ENCODE peak calls at places on chromosomes 2 and 18, in nine cellular contexts. One of them, this sample, is unnamed.

GRCh38 chr2:223049356-223049755 is 2.6 kb upstream of the KCNE4 start:
- DNase-seq in lower lobe of right lung: no peak
- DNase-seq in NB4: no peak
- DNase-seq in WTC11: no peak
- DNase-seq in heart right ventricle: no peak
- DNase-seq in H1: no peak
- DNase-seq in adrenal gland: no peak
- DNase-seq in pancreas: no peak
- DNase-seq in AG04450: no peak
- DNase-seq in this sample: no peak

GRCh38 chr18:9323750-9324445 is 10.7 kb upstream of the TWSG1 start:
- DNase-seq in lower lobe of right lung: no peak
- DNase-seq in NB4: no peak
- DNase-seq in WTC11: no peak
- DNase-seq in heart right ventricle: no peak
- DNase-seq in H1: no peak
- DNase-seq in adrenal gland: no peak
- DNase-seq in pancreas: no peak
- DNase-seq in AG04450: peak; percentile 69
- DNase-seq in this sample: no peak

GRCh38 chr2:28480403-28481049 is 15.3 kb upstream of the PLB1 start:
- DNase-seq in lower lobe of right lung: no peak
- DNase-seq in NB4: no peak
- DNase-seq in WTC11: no peak
- DNase-seq in heart right ventricle: no peak
- DNase-seq in H1: no peak
- DNase-seq in adrenal gland: no peak
- DNase-seq in pancreas: no peak
- DNase-seq in AG04450: no peak
- DNase-seq in this sample: no peak

GRCh38 chr2:224276251-224276650 is 125.7 kb downstream of the FAM124B start:
- DNase-seq in lower lobe of right lung: no peak
- DNase-seq in NB4: no peak
- DNase-seq in WTC11: no peak
- DNase-seq in heart right ventricle: no peak
- DNase-seq in H1: no peak
- DNase-seq in adrenal gland: no peak
- DNase-seq in pancreas: no peak
- DNase-seq in AG04450: no peak
- DNase-seq in this sample: no peak

GRCh38 chr18:48230459-48231113 is 178.6 kb downstream of the ZBTB7C start:
- DNase-seq in lower lobe of right lung: peak; percentile 79
- DNase-seq in NB4: peak; percentile 78
- DNase-seq in WTC11: peak; percentile 84
- DNase-seq in heart right ventricle: peak; percentile 22
- DNase-seq in H1: peak; percentile 34
- DNase-seq in adrenal gland: peak; percentile 78
- DNase-seq in pancreas: no peak
- DNase-seq in AG04450: peak; percentile 3
- DNase-seq in this sample: peak; percentile 72

GRCh38 chr2:144548532-144549191 is 28.7 kb upstream of the ZEB2 start:
- DNase-seq in lower lobe of right lung: no peak
- DNase-seq in NB4: peak; percentile 80
- DNase-seq in WTC11: no peak
- DNase-seq in heart right ventricle: no peak
- DNase-seq in H1: no peak
- DNase-seq in adrenal gland: no peak
- DNase-seq in pancreas: no peak
- DNase-seq in AG04450: no peak
- DNase-seq in this sample: no peak

GRCh38 chr2:110105608-110106467 is 9.8 kb downstream of the MALL start:
- DNase-seq in lower lobe of right lung: no peak
- DNase-seq in NB4: no peak
- DNase-seq in WTC11: no peak
- DNase-seq in heart right ventricle: no peak
- DNase-seq in H1: no peak
- DNase-seq in adrenal gland: no peak
- DNase-seq in pancreas: no peak
- DNase-seq in AG04450: no peak
- DNase-seq in this sample: no peak

GRCh38 chr2:105114551-105114950 is 76.7 kb downstream of the MRPS9 start:
- DNase-seq in lower lobe of right lung: no peak
- DNase-seq in NB4: peak; percentile 63
- DNase-seq in WTC11: no peak
- DNase-seq in heart right ventricle: no peak
- DNase-seq in H1: no peak
- DNase-seq in adrenal gland: peak; percentile 32
- DNase-seq in pancreas: no peak
- DNase-seq in AG04450: peak; percentile 48
- DNase-seq in this sample: no peak

GRCh38 chr2:65319674-65320041 is 92.0 kb downstream of the ACTR2 start:
- DNase-seq in lower lobe of right lung: no peak
- DNase-seq in NB4: no peak
- DNase-seq in WTC11: no peak
- DNase-seq in heart right ventricle: no peak
- DNase-seq in H1: no peak
- DNase-seq in adrenal gland: no peak
- DNase-seq in pancreas: no peak
- DNase-seq in AG04450: no peak
- DNase-seq in this sample: no peak

GRCh38 chr2:227853765-227854271 is 17.6 kb upstream of the DAW1 start:
- DNase-seq in lower lobe of right lung: no peak
- DNase-seq in NB4: no peak
- DNase-seq in WTC11: no peak
- DNase-seq in heart right ventricle: no peak
- DNase-seq in H1: no peak
- DNase-seq in adrenal gland: no peak
- DNase-seq in pancreas: no peak
- DNase-seq in AG04450: no peak
- DNase-seq in this sample: no peak

GRCh38 chr18:8870528-8870927 is 165.2 kb downstream of the MTCL1 start:
- DNase-seq in lower lobe of right lung: no peak
- DNase-seq in NB4: no peak
- DNase-seq in WTC11: no peak
- DNase-seq in heart right ventricle: no peak
- DNase-seq in H1: no peak
- DNase-seq in adrenal gland: no peak
- DNase-seq in pancreas: no peak
- DNase-seq in AG04450: no peak
- DNase-seq in this sample: no peak

GRCh38 chr2:98454073-98454472 is 9.4 kb downstream of the INPP4A start:
- DNase-seq in lower lobe of right lung: no peak
- DNase-seq in NB4: no peak
- DNase-seq in WTC11: no peak
- DNase-seq in heart right ventricle: no peak
- DNase-seq in H1: no peak
- DNase-seq in adrenal gland: no peak
- DNase-seq in pancreas: no peak
- DNase-seq in AG04450: no peak
- DNase-seq in this sample: no peak

GRCh38 chr2:128599700-128600099 is 281.0 kb upstream of the HS6ST1 start:
- DNase-seq in lower lobe of right lung: no peak
- DNase-seq in NB4: no peak
- DNase-seq in WTC11: no peak
- DNase-seq in heart right ventricle: no peak
- DNase-seq in H1: no peak
- DNase-seq in adrenal gland: no peak
- DNase-seq in pancreas: no peak
- DNase-seq in AG04450: no peak
- DNase-seq in this sample: no peak

GRCh38 chr2:134202361-134202760 is 51.5 kb upstream of the MGAT5 start:
- DNase-seq in lower lobe of right lung: no peak
- DNase-seq in NB4: no peak
- DNase-seq in WTC11: peak; percentile 23
- DNase-seq in heart right ventricle: no peak
- DNase-seq in H1: no peak
- DNase-seq in adrenal gland: no peak
- DNase-seq in pancreas: no peak
- DNase-seq in AG04450: no peak
- DNase-seq in this sample: no peak

GRCh38 chr18:48795696-48796095 is 155.1 kb downstream of the SMAD7 start:
- DNase-seq in lower lobe of right lung: no peak
- DNase-seq in NB4: no peak
- DNase-seq in WTC11: peak; percentile 3
- DNase-seq in heart right ventricle: no peak
- DNase-seq in H1: no peak
- DNase-seq in adrenal gland: no peak
- DNase-seq in pancreas: no peak
- DNase-seq in AG04450: no peak
- DNase-seq in this sample: no peak

GRCh38 chr2:222861411-222862067 is 703 bp downstream of the ACSL3 start:
- DNase-seq in lower lobe of right lung: peak; percentile 77
- DNase-seq in NB4: peak; percentile 52
- DNase-seq in WTC11: peak; percentile 18
- DNase-seq in heart right ventricle: peak; percentile 24
- DNase-seq in H1: no peak
- DNase-seq in adrenal gland: peak; percentile 50
- DNase-seq in pancreas: no peak
- DNase-seq in AG04450: no peak
- DNase-seq in this sample: peak; percentile 16

GRCh38 chr2:55883339-55883738 is 40.2 kb downstream of the EFEMP1 start:
- DNase-seq in lower lobe of right lung: no peak
- DNase-seq in NB4: no peak
- DNase-seq in WTC11: no peak
- DNase-seq in heart right ventricle: peak; percentile 16
- DNase-seq in H1: no peak
- DNase-seq in adrenal gland: peak; percentile 73
- DNase-seq in pancreas: no peak
- DNase-seq in AG04450: no peak
- DNase-seq in this sample: no peak

GRCh38 chr2:165081276-165081675 is 122.6 kb downstream of the SCN3A start:
- DNase-seq in lower lobe of right lung: no peak
- DNase-seq in NB4: no peak
- DNase-seq in WTC11: no peak
- DNase-seq in heart right ventricle: no peak
- DNase-seq in H1: no peak
- DNase-seq in adrenal gland: no peak
- DNase-seq in pancreas: no peak
- DNase-seq in AG04450: no peak
- DNase-seq in this sample: no peak

GRCh38 chr18:42011053-42011452 is 56.0 kb downstream of the PIK3C3 start:
- DNase-seq in lower lobe of right lung: no peak
- DNase-seq in NB4: no peak
- DNase-seq in WTC11: no peak
- DNase-seq in heart right ventricle: no peak
- DNase-seq in H1: no peak
- DNase-seq in adrenal gland: no peak
- DNase-seq in pancreas: no peak
- DNase-seq in AG04450: no peak
- DNase-seq in this sample: no peak

GRCh38 chr2:113283704-113284284 is 5.1 kb upstream of the PAX8 start:
- DNase-seq in lower lobe of right lung: peak; percentile 78
- DNase-seq in NB4: peak; percentile 36
- DNase-seq in WTC11: peak; percentile 22
- DNase-seq in heart right ventricle: peak; percentile 44
- DNase-seq in H1: no peak
- DNase-seq in adrenal gland: peak; percentile 90
- DNase-seq in pancreas: peak; percentile 73
- DNase-seq in AG04450: peak; percentile 82
- DNase-seq in this sample: no peak

GRCh38 chr2:173132531-173132930 is 56.9 kb downstream of the MAP3K20 start:
- DNase-seq in lower lobe of right lung: no peak
- DNase-seq in NB4: no peak
- DNase-seq in WTC11: no peak
- DNase-seq in heart right ventricle: no peak
- DNase-seq in H1: no peak
- DNase-seq in adrenal gland: no peak
- DNase-seq in pancreas: no peak
- DNase-seq in AG04450: no peak
- DNase-seq in this sample: no peak
- TF ChIP-seq CTCF in lower lobe of right lung: no peak
- TF ChIP-seq CTCF in NB4: no peak
- TF ChIP-seq CTCF in WTC11: no peak
- TF ChIP-seq CTCF in heart right ventricle: no peak
- TF ChIP-seq CTCF in H1: no peak
- TF ChIP-seq CTCF in adrenal gland: no peak
- TF ChIP-seq CTCF in pancreas: no peak
- TF ChIP-seq CTCF in AG04450: no peak
- TF ChIP-seq CTCF in this sample: no peak

GRCh38 chr2:138180691-138181386 is 216.6 kb downstream of the HNMT start:
- DNase-seq in lower lobe of right lung: no peak
- DNase-seq in NB4: no peak
- DNase-seq in WTC11: no peak
- DNase-seq in heart right ventricle: no peak
- DNase-seq in H1: no peak
- DNase-seq in adrenal gland: no peak
- DNase-seq in pancreas: no peak
- DNase-seq in AG04450: no peak
- DNase-seq in this sample: no peak
- TF ChIP-seq CTCF in lower lobe of right lung: no peak
- TF ChIP-seq CTCF in NB4: no peak
- TF ChIP-seq CTCF in WTC11: no peak
- TF ChIP-seq CTCF in heart right ventricle: no peak
- TF ChIP-seq CTCF in H1: no peak
- TF ChIP-seq CTCF in adrenal gland: no peak
- TF ChIP-seq CTCF in pancreas: no peak
- TF ChIP-seq CTCF in AG04450: peak; percentile 36
- TF ChIP-seq CTCF in this sample: no peak

DNA sequence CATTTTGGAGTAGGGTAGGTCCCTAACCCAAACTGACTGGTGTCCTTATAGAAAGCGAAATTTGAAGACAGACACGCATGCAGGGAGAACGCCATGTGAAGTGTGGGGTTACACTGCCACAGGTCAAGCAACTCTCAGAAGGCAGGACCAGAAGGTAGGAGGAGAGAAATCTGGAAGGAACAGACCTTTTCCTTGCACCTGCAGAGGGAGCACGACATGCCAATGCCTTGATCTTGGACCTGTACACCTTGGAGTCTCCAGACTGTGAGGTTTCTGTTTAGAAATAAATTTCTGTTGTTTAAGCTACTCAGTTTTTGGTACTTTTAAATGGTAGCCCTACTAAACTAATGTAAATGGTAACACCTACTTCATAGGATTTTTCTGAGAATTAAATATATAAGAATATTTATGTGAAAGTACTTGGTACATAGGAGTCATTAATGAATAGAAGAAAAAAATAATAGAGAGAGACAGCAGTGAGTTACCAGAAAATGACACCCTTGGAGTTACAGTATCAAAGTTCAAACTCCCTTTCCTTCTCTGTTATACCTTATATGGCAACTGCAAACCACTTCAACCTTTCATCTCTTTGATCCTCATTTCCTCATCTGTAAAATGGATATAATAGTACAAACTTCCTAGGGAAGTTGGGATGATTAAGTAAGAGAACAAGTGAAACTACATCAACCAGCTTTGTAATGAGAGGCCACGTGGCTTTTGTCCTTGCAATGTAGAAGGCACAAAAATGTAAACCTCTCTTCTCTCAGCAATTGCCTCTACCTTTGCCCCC is 184.9 kb upstream of the PARD3B start:
- DNase-seq in lower lobe of right lung: no peak
- DNase-seq in NB4: no peak
- DNase-seq in WTC11: no peak
- DNase-seq in heart right ventricle: no peak
- DNase-seq in H1: no peak
- DNase-seq in adrenal gland: no peak
- DNase-seq in pancreas: no peak
- DNase-seq in AG04450: no peak
- DNase-seq in this sample: no peak
- TF ChIP-seq CTCF in lower lobe of right lung: no peak
- TF ChIP-seq CTCF in NB4: no peak
- TF ChIP-seq CTCF in WTC11: no peak
- TF ChIP-seq CTCF in heart right ventricle: no peak
- TF ChIP-seq CTCF in H1: no peak
- TF ChIP-seq CTCF in adrenal gland: no peak
- TF ChIP-seq CTCF in pancreas: no peak
- TF ChIP-seq CTCF in AG04450: no peak
- TF ChIP-seq CTCF in this sample: no peak

GRCh38 chr18:57965246-57965645 is 78.8 kb upstream of the NEDD4L start:
- DNase-seq in lower lobe of right lung: no peak
- DNase-seq in NB4: no peak
- DNase-seq in WTC11: no peak
- DNase-seq in heart right ventricle: no peak
- DNase-seq in H1: no peak
- DNase-seq in adrenal gland: no peak
- DNase-seq in pancreas: no peak
- DNase-seq in AG04450: no peak
- DNase-seq in this sample: no peak
- TF ChIP-seq CTCF in lower lobe of right lung: no peak
- TF ChIP-seq CTCF in NB4: no peak
- TF ChIP-seq CTCF in WTC11: no peak
- TF ChIP-seq CTCF in heart right ventricle: no peak
- TF ChIP-seq CTCF in H1: no peak
- TF ChIP-seq CTCF in adrenal gland: no peak
- TF ChIP-seq CTCF in pancreas: no peak
- TF ChIP-seq CTCF in AG04450: no peak
- TF ChIP-seq CTCF in this sample: no peak